ENCODE peak calls at places on chromosomes 4 and X, in four cellular contexts. O is HepG2, P is K562, G is GM12878. W is an unnamed sample.

GRCh38 chrX:99384594-99385374 is 1025.3 kb downstream of the PCDH19 start:
- DNase-seq in O (no peak), P (no peak), G (no peak), W (no peak)

GRCh38 chr4:16967722-16968121 is 69.3 kb upstream of the LDB2 start:
- DNase-seq in O (no peak), P (no peak), G (no peak), W (no peak)

GRCh38 chr4:121668368-121669162 is 28.2 kb downstream of the ANXA5 start:
- DNase-seq in O (no peak), P (no peak), G (no peak), W (no peak)

GRCh38 chr4:104395219-104395618 is 99.5 kb downstream of the CXXC4 start:
- DNase-seq in O (no peak), P (no peak), G (no peak), W (no peak)

GRCh38 chrX:9928083-9928482 is 39.1 kb upstream of the CLDN34 start:
- DNase-seq in O (no peak), P (no peak), G (no peak), W (no peak)

GRCh38 chrX:152897216-152898144 is at the start of gene ZNF185:
- DNase-seq in O (no peak), P (no peak), G (no peak), W (peak)

GRCh38 chr4:70687821-70688794 is at the start of gene UTP3:
- DNase-seq in O (peak), P (peak), G (peak), W (peak)

GRCh38 chr4:88296413-88297052 is 12.2 kb upstream of the PPM1K start:
- DNase-seq in O (no peak), P (no peak), G (no peak), W (no peak)

GRCh38 chr4:69881173-69881773 is 21.3 kb upstream of the SULT1E1 start:
- DNase-seq in O (peak), P (peak), G (no peak), W (peak)

GRCh38 chrX:108216405-108216804 is 124.8 kb downstream of the ATG4A start:
- DNase-seq in O (no peak), P (no peak), G (no peak), W (no peak)

GRCh38 chrX:2898861-2899512 is 30.2 kb downstream of the ARSD start:
- DNase-seq in O (peak), P (no peak), G (no peak), W (no peak)

GRCh38 chrX:72652132-72652531 is 62.0 kb downstream of the PHKA1 start:
- DNase-seq in O (no peak), P (no peak), G (no peak), W (no peak)

GRCh38 chr4:844752-845232 is 18.9 kb upstream of the CPLX1 start:
- DNase-seq in O (no peak), P (no peak), G (no peak), W (no peak)

GRCh38 chrX:115017455-115017854 is at the start of gene IL13RA2:
- DNase-seq in O (no peak), P (no peak), G (no peak), W (peak)

GRCh38 chrX:153433161-153433680 is 12.6 kb downstream of the TREX2 start:
- DNase-seq in O (no peak), P (no peak), G (no peak), W (no peak)

GRCh38 chr4:19832388-19832787 is 419.3 kb upstream of the SLIT2 start:
- DNase-seq in O (no peak), P (no peak), G (no peak), W (no peak)

GRCh38 chr4:26503427-26503826 is 13.1 kb upstream of the CCKAR start:
- DNase-seq in O (no peak), P (no peak), G (no peak), W (no peak)

GRCh38 chr4:9898596-9899345 is 117.3 kb downstream of the DRD5 start:
- DNase-seq in O (peak), P (peak), G (no peak), W (peak)

GRCh38 chrX:118644378-118644777 is 83.0 kb upstream of the IL13RA1 start:
- DNase-seq in O (peak), P (peak), G (no peak), W (peak)
- TF ChIP-seq NFIC in O (no peak), P (no peak), G (no peak), W (no peak)

GRCh38 chrX:107117993-107118321 is 665 bp downstream of the RBM41 start:
- DNase-seq in O (no peak), P (peak), G (no peak), W (peak)

GRCh38 chrX:107118322-107119147 is at the start of gene RBM41:
- DNase-seq in O (peak), P (peak), G (peak), W (peak)

GRCh38 chrX:107123750-107124149 is 5.1 kb upstream of the RBM41 start:
- DNase-seq in O (no peak), P (no peak), G (no peak), W (no peak)

GRCh38 chrX:107119281-107119680 is 659 bp upstream of the RBM41 start:
- DNase-seq in O (no peak), P (no peak), G (no peak), W (no peak)
- TF ChIP-seq NFIC in O (no peak), P (no peak), G (no peak), W (no peak)

GRCh38 chrX:44157858-44158257 is 184.7 kb upstream of the NDP start:
- DNase-seq in O (no peak), P (no peak), G (no peak), W (no peak)
- TF ChIP-seq NFIC in O (no peak), P (no peak), G (no peak), W (no peak)

DNA sequence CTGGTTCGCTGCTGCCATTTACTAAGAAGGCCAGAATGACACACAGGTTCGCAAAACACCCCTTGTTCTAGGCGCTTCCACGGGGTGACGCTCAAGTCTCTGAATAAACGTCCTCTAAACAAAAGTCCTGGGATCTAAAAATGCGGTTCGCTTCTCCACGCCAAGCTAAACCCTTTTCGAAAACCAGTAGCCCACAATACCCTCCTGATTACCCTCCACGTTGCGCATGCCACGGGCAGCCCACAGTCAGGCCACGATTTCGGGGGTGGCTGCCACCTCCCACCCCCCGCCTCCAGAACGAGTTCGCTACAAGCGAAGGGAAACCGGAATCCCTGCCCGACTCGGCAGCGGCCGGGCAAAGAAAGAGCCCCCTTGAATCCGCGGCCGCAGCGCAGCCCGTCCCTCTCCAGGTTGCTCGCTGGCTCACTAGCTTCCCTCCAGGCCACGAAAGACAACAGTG is 423 bp downstream of the RPL39 start:
- DNase-seq in O (peak), P (peak), G (no peak), W (peak)
- TF ChIP-seq NFIC in O (no peak), P (no peak), G (no peak), W (no peak)

GRCh38 chrX:113399501-113400192 is 559.0 kb upstream of the AMOT start:
- DNase-seq in O (peak), P (no peak), G (no peak), W (no peak)
- TF ChIP-seq NFIC in O (no peak), P (no peak), G (no peak), W (no peak)

DNA sequence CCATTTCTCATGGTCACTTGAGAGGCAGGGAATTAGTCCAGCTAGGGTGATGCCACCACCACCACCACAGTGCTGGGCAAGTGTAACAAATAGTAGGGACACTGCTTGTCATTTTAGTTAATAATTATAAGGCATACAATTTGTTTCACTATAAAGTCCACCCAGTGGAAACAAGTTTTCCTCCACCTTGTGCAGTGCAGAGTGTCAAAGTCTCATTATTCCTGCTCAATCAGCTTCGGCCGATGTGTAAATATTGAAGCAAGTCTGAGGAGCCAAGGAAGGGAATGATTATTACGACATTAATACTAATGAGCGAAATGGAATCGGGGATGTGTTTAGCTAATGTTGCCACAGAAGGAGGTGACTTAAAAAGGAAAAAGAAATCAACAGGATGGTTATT is 340.4 kb downstream of the NKX6-1 start:
- DNase-seq in O (no peak), P (no peak), G (no peak), W (no peak)
- TF ChIP-seq NFIC in O (no peak), P (no peak), G (no peak), W (no peak)

GRCh38 chrX:129771266-129771995 is 8.3 kb upstream of the SASH3 start:
- DNase-seq in O (no peak), P (no peak), G (no peak), W (no peak)
- TF ChIP-seq NFIC in O (no peak), P (no peak), G (no peak), W (no peak)

GRCh38 chr4:83335691-83336090 is 1.0 kb upstream of the HPSE start:
- DNase-seq in O (no peak), P (no peak), G (no peak), W (no peak)

GRCh38 chr4:83342476-83342875 is 7.8 kb upstream of the HPSE start:
- DNase-seq in O (no peak), P (no peak), G (no peak), W (no peak)

GRCh38 chr4:83339573-83339972 is 4.9 kb upstream of the HPSE start:
- DNase-seq in O (no peak), P (no peak), G (no peak), W (no peak)

DNA sequence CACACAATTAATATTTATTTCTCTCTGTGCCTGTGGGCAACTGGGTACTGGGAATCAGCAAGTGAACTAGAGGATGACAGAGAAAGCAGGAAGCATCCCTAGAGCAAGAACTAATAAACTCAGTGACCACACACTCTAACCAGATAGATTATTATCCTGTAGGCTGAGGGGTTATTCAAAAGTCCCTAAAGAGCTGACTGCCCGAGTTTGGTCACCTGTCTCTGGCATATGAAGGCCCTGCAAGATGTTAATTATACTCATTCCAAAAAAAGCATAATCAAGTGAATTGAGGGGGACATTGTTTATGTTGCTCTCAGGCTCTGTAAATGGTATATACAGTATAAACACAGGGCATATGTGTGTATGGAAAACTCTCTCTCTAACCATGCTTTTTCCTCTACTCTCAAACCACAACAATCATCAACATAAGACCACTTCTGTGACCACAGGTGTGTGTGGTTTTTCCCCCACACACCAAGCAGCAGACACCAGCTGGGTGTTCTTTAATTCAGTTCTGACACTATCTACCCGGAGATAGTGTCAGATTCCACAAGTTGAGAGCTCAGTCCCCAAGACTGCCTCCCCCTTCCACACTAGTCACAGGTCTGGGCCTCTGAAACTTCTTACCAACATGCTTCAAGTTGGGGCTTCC is 6.2 kb upstream of the HPSE start:
- DNase-seq in O (no peak), P (no peak), G (no peak), W (no peak)
- TF ChIP-seq NFIC in O (no peak), P (no peak), G (no peak), W (no peak)

GRCh38 chr4:80592950-80593349 is 257.4 kb downstream of the CFAP299 start:
- DNase-seq in O (no peak), P (peak), G (no peak), W (peak)

DNA sequence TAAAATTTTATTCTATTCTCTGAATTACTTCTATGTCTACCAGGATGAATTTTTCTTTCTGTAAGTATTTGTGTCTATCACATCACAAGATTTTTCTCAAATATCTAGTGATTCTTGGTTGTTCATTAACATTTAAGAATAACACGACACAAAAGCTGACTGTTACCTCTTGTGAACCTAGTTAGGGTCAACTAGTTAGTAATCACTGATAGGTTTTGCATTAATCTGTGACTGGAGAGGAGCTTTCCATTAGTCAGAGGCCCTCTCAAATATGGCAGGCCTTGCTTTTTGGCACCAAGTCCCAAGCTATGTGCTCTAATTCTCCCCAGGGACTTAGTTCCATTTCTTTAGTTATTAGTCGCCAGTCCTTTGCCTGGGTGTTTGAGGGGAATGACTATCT is 259.2 kb downstream of the CFAP299 start:
- DNase-seq in O (no peak), P (no peak), G (no peak), W (no peak)
- TF ChIP-seq NFIC in O (no peak), P (no peak), G (no peak), W (no peak)

DNA sequence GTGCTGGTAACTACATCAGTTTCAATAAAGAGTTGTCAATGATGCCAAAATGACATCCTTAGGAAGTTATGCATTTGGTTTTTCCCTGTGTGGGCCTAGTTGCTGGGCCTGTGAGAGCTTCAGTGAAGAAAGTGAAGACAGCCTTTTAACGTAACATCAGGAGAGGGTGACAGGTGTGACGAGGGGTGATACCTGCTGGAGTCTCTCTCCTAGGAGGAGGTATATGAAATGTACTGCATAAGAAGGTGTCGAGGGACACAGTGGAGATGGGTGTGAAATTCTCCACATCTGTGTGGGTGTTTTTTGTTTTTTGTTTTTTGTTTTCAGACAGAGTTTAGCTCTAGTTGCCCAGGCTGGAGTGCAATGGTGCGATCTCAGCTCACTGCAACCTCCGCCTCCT is 49.2 kb downstream of the EVC start:
- DNase-seq in O (no peak), P (no peak), G (no peak), W (no peak)
- TF ChIP-seq NFIC in O (no peak), P (no peak), G (no peak), W (no peak)

W was measured in SK-N-SH.